ENCODE peak calls at places on chromosomes 5 and 9, in six cellular contexts. One of them, this sample, is unnamed.
A peak's percentile ranks its signal among the peaks of the same experiment; 100 is the strongest.

GRCh38 chr9:83266618-83267543 is 203.9 kb upstream of the RASEF start:
- DNase-seq in nephron progenitor cell: no peak
- DNase-seq in GM20000: no peak
- DNase-seq in fibroblast of mammary gland: peak; percentile 45
- DNase-seq in KG1: no peak
- DNase-seq in endothelial cell: peak; percentile 25
- DNase-seq in this sample: no peak

GRCh38 chr9:89445135-89445797 is 52.6 kb downstream of the SEMA4D start:
- DNase-seq in nephron progenitor cell: no peak
- DNase-seq in GM20000: no peak
- DNase-seq in fibroblast of mammary gland: no peak
- DNase-seq in KG1: no peak
- DNase-seq in endothelial cell: no peak
- DNase-seq in this sample: no peak

GRCh38 chr5:28914302-28914701 is 1875.9 kb upstream of the CDH9 start:
- DNase-seq in nephron progenitor cell: no peak
- DNase-seq in GM20000: no peak
- DNase-seq in fibroblast of mammary gland: no peak
- DNase-seq in KG1: no peak
- DNase-seq in endothelial cell: no peak
- DNase-seq in this sample: no peak

GRCh38 chr9:81984911-81985310 is 3.7 kb upstream of the SPATA31D1 start:
- DNase-seq in nephron progenitor cell: no peak
- DNase-seq in GM20000: no peak
- DNase-seq in fibroblast of mammary gland: peak; percentile 52
- DNase-seq in KG1: no peak
- DNase-seq in endothelial cell: no peak
- DNase-seq in this sample: no peak

GRCh38 chr9:98339987-98340564 is 84.6 kb upstream of the TBC1D2 start:
- DNase-seq in nephron progenitor cell: no peak
- DNase-seq in GM20000: no peak
- DNase-seq in fibroblast of mammary gland: no peak
- DNase-seq in KG1: no peak
- DNase-seq in endothelial cell: no peak
- DNase-seq in this sample: no peak

GRCh38 chr5:178380541-178381074 is 148.0 kb upstream of the PHYKPL start:
- DNase-seq in nephron progenitor cell: no peak
- DNase-seq in GM20000: no peak
- DNase-seq in fibroblast of mammary gland: no peak
- DNase-seq in KG1: no peak
- DNase-seq in endothelial cell: no peak
- DNase-seq in this sample: no peak

GRCh38 chr9:137435980-137436760 is 5.0 kb downstream of the ENTPD8 start:
- DNase-seq in nephron progenitor cell: peak; percentile 35
- DNase-seq in GM20000: no peak
- DNase-seq in fibroblast of mammary gland: peak; percentile 85
- DNase-seq in KG1: no peak
- DNase-seq in endothelial cell: no peak
- DNase-seq in this sample: peak; percentile 93

GRCh38 chr5:7882926-7883325 is 14.0 kb downstream of the MTRR start:
- DNase-seq in nephron progenitor cell: no peak
- DNase-seq in GM20000: no peak
- DNase-seq in fibroblast of mammary gland: no peak
- DNase-seq in KG1: no peak
- DNase-seq in endothelial cell: no peak
- DNase-seq in this sample: no peak

GRCh38 chr9:133977421-133978201 is 14.5 kb downstream of the VAV2 start:
- DNase-seq in nephron progenitor cell: no peak
- DNase-seq in GM20000: no peak
- DNase-seq in fibroblast of mammary gland: no peak
- DNase-seq in KG1: no peak
- DNase-seq in endothelial cell: no peak
- DNase-seq in this sample: no peak

GRCh38 chr5:1875481-1875842 is 7.3 kb downstream of the IRX4 start:
- DNase-seq in nephron progenitor cell: peak; percentile 32
- DNase-seq in GM20000: no peak
- DNase-seq in fibroblast of mammary gland: no peak
- DNase-seq in KG1: no peak
- DNase-seq in endothelial cell: no peak
- DNase-seq in this sample: no peak

GRCh38 chr5:157888814-157889532 is 30.0 kb upstream of the CLINT1 start:
- DNase-seq in nephron progenitor cell: no peak
- DNase-seq in GM20000: no peak
- DNase-seq in fibroblast of mammary gland: no peak
- DNase-seq in KG1: no peak
- DNase-seq in endothelial cell: no peak
- DNase-seq in this sample: no peak

GRCh38 chr5:129361441-129362025 is 98.6 kb upstream of the ADAMTS19 start:
- DNase-seq in nephron progenitor cell: no peak
- DNase-seq in GM20000: no peak
- DNase-seq in fibroblast of mammary gland: peak; percentile 47
- DNase-seq in KG1: no peak
- DNase-seq in endothelial cell: no peak
- DNase-seq in this sample: peak; percentile 4

GRCh38 chr5:80860934-80861613 is 99.1 kb upstream of the RASGRF2 start:
- DNase-seq in nephron progenitor cell: no peak
- DNase-seq in GM20000: no peak
- DNase-seq in fibroblast of mammary gland: no peak
- DNase-seq in KG1: no peak
- DNase-seq in endothelial cell: no peak
- DNase-seq in this sample: no peak

GRCh38 chr5:10689391-10690081 is 71.5 kb downstream of the DAP start:
- DNase-seq in nephron progenitor cell: peak; percentile 37
- DNase-seq in GM20000: peak; percentile 50
- DNase-seq in fibroblast of mammary gland: peak; percentile 55
- DNase-seq in KG1: no peak
- DNase-seq in endothelial cell: peak; percentile 56
- DNase-seq in this sample: peak; percentile 63

GRCh38 chr9:77848897-77849296 is 182.7 kb downstream of the GNAQ start:
- DNase-seq in nephron progenitor cell: no peak
- DNase-seq in GM20000: no peak
- DNase-seq in fibroblast of mammary gland: peak; percentile 95
- DNase-seq in KG1: no peak
- DNase-seq in endothelial cell: no peak
- DNase-seq in this sample: no peak

GRCh38 chr5:923473-923873 is 30.8 kb downstream of the TRIP13 start:
- DNase-seq in nephron progenitor cell: peak; percentile 88
- DNase-seq in GM20000: peak; percentile 90
- DNase-seq in fibroblast of mammary gland: peak; percentile 54
- DNase-seq in KG1: no peak
- DNase-seq in endothelial cell: peak; percentile 92
- DNase-seq in this sample: peak; percentile 94

GRCh38 chr9:133760713-133761290 is 22.6 kb upstream of the SARDH start:
- DNase-seq in nephron progenitor cell: no peak
- DNase-seq in GM20000: no peak
- DNase-seq in fibroblast of mammary gland: no peak
- DNase-seq in KG1: no peak
- DNase-seq in endothelial cell: no peak
- DNase-seq in this sample: no peak